ENCODE peak calls at places on chromosomes 16 and 17, in eight cellular contexts. W is occipital lobe; Y is amygdala; L is Calu3; P is NCI-H345; E is NAMALWA; D is stimulated activated CD8-positive, alpha-beta memory T cell treated with anti-CD3 and anti-CD28 coated beads, Interleukin-15, amount 100 ng/mL, for 24 hours; U is activated effector memory CD4-positive, alpha-beta T cell treated with anti-CD3 and anti-CD28 coated beads, Interleukin-2, amount 50 U/mL, for 16 hours. O is an unnamed sample.

GRCh38 chr17:79792984-79793923 is 3.6 kb downstream of the CBX8 start:
- DNase-seq in D (no peak), Y (no peak), L (no peak), E (no peak), U (no peak), P (no peak), W (no peak), O (no peak)

GRCh38 chr16:86714166-86714565 is 135.8 kb downstream of the FOXL1 start:
- DNase-seq in L (no peak), P (no peak), W (no peak), Y (no peak), D (no peak), E (no peak), U (no peak), O (no peak)

GRCh38 chr16:1534021-1535020 is 855 bp downstream of the TMEM204 start:
- DNase-seq in D (no peak), U (peak), Y (no peak), W (no peak), E (no peak), L (no peak), P (no peak), O (no peak)

GRCh38 chr17:61464121-61464905 is 12.1 kb downstream of the TBX4 start:
- DNase-seq in P (no peak), E (no peak), D (no peak), U (peak), W (no peak), Y (no peak), L (no peak), O (no peak)

GRCh38 chr17:76382803-76383644 is 1.4 kb upstream of the SPHK1 start:
- DNase-seq in P (no peak), W (no peak), U (peak), L (peak), D (no peak), Y (no peak), E (no peak), O (no peak)

GRCh38 chr16:77002644-77003043 is 188.3 kb upstream of the MON1B start:
- DNase-seq in P (no peak), L (no peak), Y (no peak), D (no peak), U (no peak), E (no peak), W (no peak), O (no peak)

GRCh38 chr16:51542856-51543510 is 391.9 kb upstream of the SALL1 start:
- DNase-seq in Y (no peak), U (no peak), W (no peak), D (no peak), L (no peak), E (no peak), P (no peak), O (no peak)

GRCh38 chr16:35314298-35314697 is 1854.9 kb downstream of the TP53TG3F start:
- DNase-seq in Y (no peak), P (no peak), L (no peak), U (no peak), D (no peak), W (no peak), E (no peak), O (no peak)

GRCh38 chr16:85019659-85020245 is 7.8 kb upstream of the KIAA0513 start:
- DNase-seq in D (no peak), E (no peak), W (no peak), P (peak), Y (no peak), U (no peak), L (no peak), O (no peak)

GRCh38 chr17:36546418-36547093 is 1.8 kb downstream of the GGNBP2 start:
- DNase-seq in U (no peak), E (peak), Y (no peak), L (no peak), W (no peak), D (no peak), P (no peak), O (no peak)

GRCh38 chr17:29155235-29155965 is 24.8 kb downstream of the MYO18A start:
- DNase-seq in W (no peak), E (no peak), L (peak), D (no peak), U (peak), Y (no peak), P (no peak), O (no peak)

GRCh38 chr17:74981979-74982662 is 5.3 kb upstream of the CDR2L start:
- DNase-seq in U (peak), P (peak), Y (peak), D (peak), E (peak), W (peak), L (peak), O (peak)

GRCh38 chr16:57620316-57621231 is 7.9 kb upstream of the ADGRG1 start:
- DNase-seq in W (no peak), U (peak), Y (no peak), E (no peak), P (no peak), D (no peak), L (peak), O (no peak)

GRCh38 chr17:50536683-50537646 is 4.4 kb downstream of the EPN3 start:
- DNase-seq in E (no peak), L (no peak), D (no peak), U (no peak), W (no peak), P (no peak), Y (no peak), O (no peak)

GRCh38 chr16:46618516-46618915 is 2.7 kb downstream of the SHCBP1 start:
- DNase-seq in E (no peak), L (no peak), U (no peak), D (no peak), P (no peak), W (no peak), Y (no peak), O (no peak)